ENCODE peak calls at places on chromosomes 13 and 19, in six cellular contexts. V is stimulated activated CD8-positive, alpha-beta memory T cell treated with anti-CD3 and anti-CD28 coated beads, Interleukin-7, amount 100 ng/mL, for 1 hour; R is epithelial cell of prostate; A is foreskin keratinocyte; E is progenitor cell of endocrine pancreas; J is stimulated activated CD4-positive, alpha-beta T cell treated with anti-CD3 and anti-CD28 coated beads, Interleukin-1b, Interleukin-23, amount 100 ng/mL, for 24 hours. S is an unnamed sample.

GRCh38 chr13:20219585-20219984 is 12.5 kb downstream of the GJB6 start:
- DNase-seq in V (no peak), R (no peak), A (no peak), E (no peak), J (no peak), S (no peak)

GRCh38 chr19:39218230-39219007 is 14.4 kb upstream of the SYCN start:
- DNase-seq in V (no peak), R (no peak), A (no peak), E (no peak), J (no peak), S (no peak)

GRCh38 chr13:38213307-38213706 is 136.3 kb upstream of the UFM1 start:
- DNase-seq in V (no peak), R (peak), A (peak), E (no peak), J (no peak), S (no peak)

GRCh38 chr13:55087085-55087484 is 2053.6 kb upstream of the PRR20A start:
- DNase-seq in V (no peak), R (no peak), A (no peak), E (no peak), J (no peak), S (no peak)

GRCh38 chr19:10876459-10877240 is 5.3 kb downstream of the CARM1 start:
- DNase-seq in V (no peak), R (no peak), A (no peak), E (no peak), J (no peak), S (no peak)

GRCh38 chr13:112904436-112904960 is 64.5 kb upstream of the MCF2L start:
- DNase-seq in V (no peak), R (no peak), A (no peak), E (no peak), J (no peak), S (no peak)

GRCh38 chr19:42216653-42217521 is 590 bp downstream of the DEDD2 start:
- DNase-seq in V (no peak), R (no peak), A (peak), E (peak), J (no peak), S (peak)

GRCh38 chr19:3798137-3798536 is 12.0 kb upstream of the MATK start:
- DNase-seq in V (no peak), R (no peak), A (no peak), E (no peak), J (no peak), S (no peak)

GRCh38 chr19:48540110-48540509 is 11.9 kb upstream of the SULT2B1 start:
- DNase-seq in V (no peak), R (no peak), A (no peak), E (no peak), J (no peak), S (no peak)

GRCh38 chr13:25901460-25902376 is 150.1 kb downstream of the SHISA2 start:
- DNase-seq in V (no peak), R (peak), A (peak), E (no peak), J (no peak), S (no peak)

GRCh38 chr13:20182231-20182846 is 10.4 kb downstream of the GJB2 start:
- DNase-seq in V (no peak), R (no peak), A (peak), E (no peak), J (no peak), S (no peak)

GRCh38 chr13:102800145-102801041 is 1.5 kb downstream of the BIVM start:
- DNase-seq in V (peak), R (peak), A (peak), E (peak), J (peak), S (peak)

GRCh38 chr13:98651716-98652115 is 74.8 kb upstream of the STK24 start:
- DNase-seq in V (no peak), R (no peak), A (no peak), E (no peak), J (no peak), S (no peak)

GRCh38 chr19:33826521-33826920 is 29.9 kb downstream of the KCTD15 start:
- DNase-seq in V (no peak), R (no peak), A (no peak), E (no peak), J (no peak), S (no peak)

GRCh38 chr13:44715287-44716224 is 139.4 kb upstream of the TSC22D1 start:
- DNase-seq in V (no peak), R (no peak), A (peak), E (no peak), J (no peak), S (no peak)

GRCh38 chr13:107203146-107203847 is 635.4 kb upstream of the ARGLU1 start:
- DNase-seq in V (no peak), R (no peak), A (no peak), E (no peak), J (no peak), S (no peak)

GRCh38 chr13:23427342-23428182 is 5.9 kb downstream of the SACS start:
- DNase-seq in V (no peak), R (no peak), A (peak), E (no peak), J (no peak), S (peak)

GRCh38 chr19:58154679-58155648 is 4.4 kb upstream of the ZNF329 start:
- DNase-seq in V (peak), R (peak), A (peak), E (peak), J (peak), S (peak)

GRCh38 chr19:45637890-45638667 is 1.1 kb downstream of the EML2 start:
- DNase-seq in V (no peak), R (no peak), A (peak), E (no peak), J (no peak), S (no peak)

GRCh38 chr13:91199866-91200265 is 147.6 kb upstream of the MIR17HG start:
- DNase-seq in V (no peak), R (no peak), A (no peak), E (no peak), J (no peak), S (no peak)

GRCh38 chr13:20824762-20825161 is 51.0 kb upstream of the EEF1AKMT1 start:
- DNase-seq in V (no peak), R (no peak), A (no peak), E (no peak), J (no peak), S (no peak)

GRCh38 chr19:41527079-41527478 is 48.9 kb upstream of the CEACAM21 start:
- DNase-seq in V (no peak), R (no peak), A (no peak), E (no peak), J (no peak), S (no peak)

GRCh38 chr13:101272886-101273285 is 143.4 kb downstream of the NALCN start:
- DNase-seq in V (no peak), R (no peak), A (no peak), E (no peak), J (no peak), S (no peak)

GRCh38 chr19:47157455-47158321 is 27.1 kb downstream of the SAE1 start:
- DNase-seq in V (no peak), R (no peak), A (peak), E (peak), J (no peak), S (no peak)

GRCh38 chr19:50500753-50501151 is 10.2 kb downstream of the JOSD2 start:
- DNase-seq in V (no peak), R (no peak), A (no peak), E (no peak), J (no peak), S (no peak)

GRCh38 chr13:54356849-54357248 is 1328.2 kb downstream of the OLFM4 start:
- DNase-seq in V (no peak), R (no peak), A (no peak), E (no peak), J (no peak), S (no peak)

GRCh38 chr13:110138009-110138699 is 168.8 kb downstream of the COL4A1 start:
- DNase-seq in V (peak), R (no peak), A (peak), E (peak), J (no peak), S (no peak)

GRCh38 chr19:29807870-29808405 is 3.9 kb upstream of the CCNE1 start:
- DNase-seq in V (no peak), R (no peak), A (no peak), E (no peak), J (no peak), S (no peak)

GRCh38 chr13:33493672-33494365 is 208.3 kb upstream of the STARD13 start:
- DNase-seq in V (no peak), R (no peak), A (no peak), E (no peak), J (no peak), S (no peak)

GRCh38 chr13:36783883-36784282 is 35.1 kb upstream of the RFXAP start:
- DNase-seq in V (no peak), R (no peak), A (no peak), E (no peak), J (no peak), S (no peak)

GRCh38 chr13:52348081-52348480 is 57.9 kb downstream of the THSD1 start:
- DNase-seq in V (no peak), R (no peak), A (no peak), E (no peak), J (no peak), S (peak)

GRCh38 chr19:35144600-35145436 is 1.8 kb downstream of the FXYD7 start:
- DNase-seq in V (no peak), R (no peak), A (peak), E (no peak), J (no peak), S (no peak)

S was measured in breast epithelium.